ENCODE peak calls at places on chromosomes 1 and 21, in ten cellular contexts. E is cardiac fibroblast, Y is SK-MEL-5, M is Right ventricle myocardium superior, A is sigmoid colon, K is fibroblast of pulmonary artery, J is choroid plexus epithelial cell, C is WTC11, I is iPS-NIHi11, F is NCI-H446. P is an unnamed sample.

GRCh38 chr1:218501073-218501612 is 156.0 kb downstream of the TGFB2 start:
- DNase-seq in I (no peak), M (no peak), K (no peak), C (no peak), A (no peak), Y (no peak), F (peak; percentile 23), E (no peak), J (peak; percentile 39), P (no peak)

GRCh38 chr1:108583757-108584156 is 23.9 kb downstream of the EEIG2 start:
- DNase-seq in J (peak; percentile 43), C (no peak), Y (no peak), E (peak; percentile 71), K (peak; percentile 39), F (no peak), A (no peak), M (no peak), I (no peak), P (no peak)

GRCh38 chr1:18795002-18795689 is 64.3 kb downstream of the TAS1R2 start:
- DNase-seq in K (no peak), Y (no peak), I (no peak), E (no peak), C (no peak), M (peak; percentile 34), F (no peak), J (no peak), A (no peak), P (no peak)

GRCh38 chr1:230140221-230141001 is 73.4 kb downstream of the GALNT2 start:
- DNase-seq in E (peak; percentile 78), J (peak; percentile 83), I (no peak), Y (no peak), M (peak; percentile 61), A (peak; percentile 80), C (no peak), K (peak; percentile 80), F (no peak), P (no peak)

GRCh38 chr1:239368436-239369109 is 17.8 kb upstream of the CHRM3 start:
- DNase-seq in M (no peak), F (no peak), I (no peak), C (no peak), K (no peak), A (no peak), Y (no peak), J (no peak), E (no peak), P (no peak)

GRCh38 chr1:226733876-226734414 is 5.1 kb downstream of the ITPKB start:
- DNase-seq in Y (no peak), E (no peak), C (no peak), K (no peak), F (no peak), J (no peak), I (no peak), A (no peak), M (no peak), P (no peak)

GRCh38 chr1:228411121-228411520 is 4.5 kb upstream of the TRIM11 start:
- DNase-seq in M (no peak), K (no peak), F (no peak), C (no peak), J (no peak), Y (no peak), I (no peak), E (no peak), A (no peak), P (no peak)

GRCh38 chr1:112544753-112545152 is 36.0 kb downstream of the WNT2B start:
- DNase-seq in A (no peak), I (no peak), J (peak; percentile 94), K (peak; percentile 71), M (no peak), C (no peak), Y (no peak), E (peak; percentile 83), F (no peak), P (no peak)

GRCh38 chr1:58887059-58887458 is 103.2 kb upstream of the JUN start:
- DNase-seq in J (peak; percentile 77), M (no peak), I (no peak), E (peak; percentile 51), A (no peak), K (peak; percentile 51), C (no peak), Y (no peak), F (no peak), P (no peak)

GRCh38 chr1:200364121-200364759 is 45.6 kb downstream of the ZNF281 start:
- DNase-seq in A (no peak), F (no peak), I (peak; percentile 34), J (peak; percentile 68), C (no peak), E (peak; percentile 55), Y (no peak), K (peak; percentile 53), M (no peak), P (no peak)

GRCh38 chr1:17438176-17438976 is 1.1 kb downstream of the RCC2 start:
- DNase-seq in Y (peak; percentile 72), J (peak; percentile 47), E (peak; percentile 57), A (no peak), M (peak; percentile 85), C (peak; percentile 65), I (peak; percentile 65), F (peak; percentile 69), K (peak; percentile 52), P (no peak)

GRCh38 chr1:151222130-151222529 is 23.8 kb downstream of the PIP5K1A start:
- DNase-seq in C (no peak), A (no peak), K (no peak), E (peak; percentile 26), I (no peak), J (peak; percentile 9), F (peak; percentile 45), Y (no peak), M (no peak), P (peak; percentile 46)

GRCh38 chr1:94617139-94617805 is 75.7 kb upstream of the F3 start:
- DNase-seq in C (no peak), Y (no peak), I (no peak), M (no peak), F (no peak), J (peak; percentile 47), E (peak; percentile 65), K (peak; percentile 20), A (no peak), P (no peak)

GRCh38 chr1:19715334-19716203 is 50.9 kb downstream of the HTR6 start:
- DNase-seq in Y (peak; percentile 96), I (peak; percentile 95), C (peak; percentile 99), A (peak; percentile 94), K (peak; percentile 97), J (peak; percentile 98), F (peak; percentile 96), E (peak; percentile 97), M (peak; percentile 93), P (peak; percentile 93)

GRCh38 chr1:25581764-25582163 is 34.8 kb upstream of the MAN1C1 start:
- DNase-seq in K (no peak), J (peak; percentile 18), E (no peak), M (no peak), C (no peak), A (no peak), I (no peak), F (peak; percentile 29), Y (no peak), P (no peak)

GRCh38 chr1:58789322-58789856 is 5.5 kb upstream of the JUN start:
- DNase-seq in C (no peak), K (no peak), Y (no peak), A (no peak), E (no peak), F (no peak), M (no peak), J (no peak), I (no peak), P (no peak)

GRCh38 chr1:248873993-248874671 is 15.2 kb upstream of the ZNF692 start:
- DNase-seq in E (peak; percentile 94), F (peak; percentile 95), I (peak; percentile 66), Y (peak; percentile 91), A (peak; percentile 87), M (peak; percentile 84), J (peak; percentile 93), C (peak; percentile 77), K (peak; percentile 93), P (peak; percentile 98)

GRCh38 chr21:34880401-34880800 is 168.7 kb downstream of the RUNX1 start:
- DNase-seq in F (no peak), E (no peak), A (no peak), J (no peak), K (no peak), I (no peak), C (no peak), M (no peak), Y (no peak), P (no peak)

GRCh38 chr1:60034999-60035398 is 38.6 kb downstream of the C1orf87 start:
- DNase-seq in A (no peak), E (no peak), Y (no peak), M (no peak), I (no peak), J (no peak), C (no peak), K (no peak), F (no peak), P (no peak)

GRCh38 chr1:212285685-212286436 is 651 bp downstream of the PPP2R5A start:
- DNase-seq in M (peak; percentile 80), C (peak; percentile 61), E (peak; percentile 48), F (peak; percentile 79), A (peak; percentile 85), Y (peak; percentile 45), I (peak; percentile 43), J (peak; percentile 39), K (peak; percentile 45), P (no peak)

GRCh38 chr1:164709108-164709507 is 150.1 kb downstream of the PBX1 start:
- DNase-seq in C (no peak), K (no peak), F (no peak), I (no peak), E (peak; percentile 39), J (no peak), M (no peak), A (no peak), Y (no peak), P (no peak)

GRCh38 chr21:35974801-35975200 is 85.5 kb downstream of the SETD4 start:
- DNase-seq in Y (no peak), A (no peak), F (no peak), C (no peak), E (peak; percentile 17), K (peak; percentile 18), M (no peak), J (peak; percentile 12), I (no peak), P (no peak)

GRCh38 chr1:198630863-198631262 is 8.0 kb upstream of the PTPRC start:
- DNase-seq in I (no peak), A (no peak), K (no peak), E (no peak), M (no peak), Y (no peak), F (no peak), J (no peak), C (no peak), P (no peak)

GRCh38 chr21:34771512-34772028 is 102.8 kb downstream of the CLIC6 start:
- DNase-seq in I (no peak), A (no peak), J (peak; percentile 76), F (no peak), C (no peak), K (peak; percentile 78), E (peak; percentile 87), Y (peak; percentile 68), M (no peak), P (no peak)

GRCh38 chr1:206551296-206551984 is 44.1 kb downstream of the RASSF5 start:
- DNase-seq in I (no peak), K (no peak), A (no peak), E (no peak), C (no peak), F (no peak), Y (no peak), M (no peak), J (no peak), P (no peak)

GRCh38 chr1:17199267-17200044 is 5.5 kb upstream of the PADI1 start:
- DNase-seq in Y (no peak), A (peak; percentile 9), E (peak; percentile 22), I (no peak), F (no peak), M (no peak), K (no peak), C (no peak), J (no peak), P (no peak)

GRCh38 chr1:26824735-26825134 is 1.8 kb upstream of the ZDHHC18 start:
- DNase-seq in M (no peak), K (no peak), Y (no peak), J (no peak), E (no peak), A (no peak), F (no peak), I (no peak), C (no peak), P (no peak)

GRCh38 chr21:28959367-28960099 is 33.1 kb downstream of the LTN1 start:
- DNase-seq in K (peak; percentile 84), F (no peak), J (peak; percentile 84), C (no peak), M (no peak), Y (no peak), E (peak; percentile 83), A (no peak), I (no peak), P (no peak)